ENCODE peak calls at places on chromosomes 6 and 20, in six cellular contexts. Q is AG08395; E is activated CD4-positive, alpha-beta T cell treated with anti-CD3 and anti-CD28 coated beads, Interleukin-2, amount 50 U/mL, for 4 hours; U is caudate nucleus; B is HTR-8/SVneo; I is left ventricle myocardium superior. V is an unnamed sample.

GRCh38 chr6:161683400-161683799 is 409.5 kb upstream of the AGPAT4 start:
- DNase-seq in Q (no peak), E (no peak), U (no peak), B (no peak), I (no peak), V (no peak)

GRCh38 chr6:154715449-154715848 is 17.8 kb upstream of the SCAF8 start:
- DNase-seq in Q (no peak), E (no peak), U (no peak), B (no peak), I (no peak), V (no peak)

GRCh38 chr20:48196486-48196885 is 411.2 kb upstream of the SULF2 start:
- DNase-seq in Q (no peak), E (no peak), U (no peak), B (no peak), I (no peak), V (no peak)

GRCh38 chr20:43721429-43722152 is 5.2 kb downstream of the GTSF1L start:
- DNase-seq in Q (no peak), E (no peak), U (no peak), B (no peak), I (no peak), V (no peak)

GRCh38 chr20:58133020-58133419 is 95.4 kb downstream of the ANKRD60 start:
- DNase-seq in Q (no peak), E (no peak), U (no peak), B (no peak), I (no peak), V (no peak)

GRCh38 chr20:50151034-50151743 is 2.3 kb downstream of the PEDS1 start:
- DNase-seq in Q (no peak), E (no peak), U (no peak), B (no peak), I (no peak), V (no peak)

GRCh38 chr6:11575408-11576033 is 38.0 kb downstream of the TMEM170B start:
- DNase-seq in Q (peak), E (peak), U (peak), B (peak), I (peak), V (peak)

GRCh38 chr20:50577175-50578018 is 67.2 kb downstream of the PTPN1 start:
- DNase-seq in Q (no peak), E (no peak), U (no peak), B (no peak), I (peak), V (no peak)

GRCh38 chr6:151240861-151241642 is 1.3 kb downstream of the AKAP12 start:
- DNase-seq in Q (peak), E (no peak), U (peak), B (peak), I (peak), V (no peak)

GRCh38 chr6:8006208-8006607 is 58.0 kb downstream of the BLOC1S5 start:
- DNase-seq in Q (peak), E (no peak), U (no peak), B (peak), I (no peak), V (no peak)

GRCh38 chr20:22617160-22617559 is 32.8 kb upstream of the FOXA2 start:
- DNase-seq in Q (no peak), E (no peak), U (no peak), B (no peak), I (no peak), V (no peak)

GRCh38 chr6:38058022-38058421 is 238.5 kb downstream of the ZFAND3 start:
- DNase-seq in Q (peak), E (peak), U (no peak), B (peak), I (no peak), V (no peak)

GRCh38 chr6:160733045-160733646 is 31.1 kb downstream of the PLG start:
- DNase-seq in Q (peak), E (no peak), U (no peak), B (no peak), I (no peak), V (peak)

GRCh38 chr6:5361371-5361770 is 100.1 kb downstream of the FARS2 start:
- DNase-seq in Q (no peak), E (no peak), U (no peak), B (no peak), I (no peak), V (no peak)

GRCh38 chr6:44778513-44778912 is 391.0 kb downstream of the CDC5L start:
- DNase-seq in Q (no peak), E (no peak), U (no peak), B (no peak), I (no peak), V (no peak)

GRCh38 chr6:34934516-34934915 is 45.5 kb downstream of the ANKS1A start:
- DNase-seq in Q (no peak), E (no peak), U (no peak), B (no peak), I (peak), V (no peak)

V was measured in iPS DF 19.7.